ENCODE peak calls at places on chromosomes 7 and 10, in ten cellular contexts. J, I, V, N, R, B, Q, X, G and K are unnamed samples.

GRCh38 chr7:114345494-114345893 is 69.1 kb upstream of the FOXP2 start:
- DNase-seq in J (no peak), I (no peak), V (no peak), N (no peak), R (no peak), B (no peak), Q (no peak), X (no peak), G (no peak), K (no peak)

GRCh38 chr10:4721994-4722753 is 103.8 kb upstream of the AKR1E2 start:
- DNase-seq in J (no peak), I (no peak), V (no peak), N (peak), R (no peak), B (no peak), Q (no peak), X (peak), G (no peak), K (no peak)

GRCh38 chr10:108787932-108788331 is 1135.4 kb downstream of the XPNPEP1 start:
- DNase-seq in J (no peak), I (no peak), V (no peak), N (no peak), R (no peak), B (no peak), Q (peak), X (no peak), G (no peak), K (no peak)

GRCh38 chr7:151246161-151247015 is 2.1 kb downstream of the SMARCD3 start:
- DNase-seq in J (no peak), I (no peak), V (no peak), N (no peak), R (no peak), B (no peak), Q (no peak), X (no peak), G (no peak), K (no peak)

GRCh38 chr7:74400420-74401136 is 53.1 kb upstream of the GTF2IRD1 start:
- DNase-seq in J (no peak), I (no peak), V (no peak), N (no peak), R (no peak), B (no peak), Q (no peak), X (no peak), G (no peak), K (no peak)

GRCh38 chr10:78578929-78579328 is 489.8 kb upstream of the ZMIZ1 start:
- DNase-seq in J (no peak), I (no peak), V (no peak), N (no peak), R (no peak), B (no peak), Q (no peak), X (no peak), G (no peak), K (no peak)

GRCh38 chr7:133052826-133053225 is 29.1 kb downstream of the CHCHD3 start:
- DNase-seq in J (no peak), I (no peak), V (no peak), N (no peak), R (no peak), B (no peak), Q (no peak), X (no peak), G (no peak), K (no peak)

GRCh38 chr7:107995184-107996071 is 7.5 kb downstream of the LAMB1 start:
- DNase-seq in J (no peak), I (no peak), V (no peak), N (peak), R (peak), B (no peak), Q (peak), X (peak), G (no peak), K (no peak)

GRCh38 chr10:116110736-116111135 is 162.3 kb downstream of the GFRA1 start:
- DNase-seq in J (peak), I (no peak), V (no peak), N (no peak), R (no peak), B (no peak), Q (no peak), X (no peak), G (no peak), K (no peak)

GRCh38 chr7:123791001-123791400 is 42.2 kb upstream of the WASL start:
- DNase-seq in J (no peak), I (no peak), V (no peak), N (no peak), R (no peak), B (no peak), Q (no peak), X (no peak), G (no peak), K (no peak)

GRCh38 chr10:80110986-80111385 is 21.5 kb upstream of the PLAC9 start:
- DNase-seq in J (no peak), I (no peak), V (no peak), N (no peak), R (no peak), B (no peak), Q (no peak), X (no peak), G (no peak), K (no peak)

GRCh38 chr10:100872034-100872791 is 40.5 kb upstream of the SLF2 start:
- DNase-seq in J (peak), I (no peak), V (no peak), N (peak), R (peak), B (peak), Q (peak), X (no peak), G (peak), K (peak)

GRCh38 chr7:114922652-114923402 is 933 bp downstream of the MDFIC start:
- DNase-seq in J (peak), I (peak), V (peak), N (peak), R (peak), B (peak), Q (no peak), X (no peak), G (peak), K (peak)

GRCh38 chr10:125799446-125799845 is 23.6 kb downstream of the UROS start:
- DNase-seq in J (no peak), I (no peak), V (no peak), N (no peak), R (no peak), B (no peak), Q (no peak), X (no peak), G (no peak), K (no peak)